ENCODE peak calls at places on chromosomes 6 and 20, in eight cellular contexts. Z is GM06990, Y is lower leg skin, J is RWPE1, A is nephron progenitor cell, R is endodermal cell, S is Caco-2, U is GM12865. D is an unnamed sample.

GRCh38 chr6:139841794-139842215 is 467.4 kb upstream of the CITED2 start:
- DNase-seq in Z (peak; percentile 14), Y (no peak), J (no peak), A (no peak), R (no peak), S (no peak), U (peak; percentile 47), D (no peak)

GRCh38 chr6:159065751-159066329 is 21.0 kb upstream of the TAGAP start:
- DNase-seq in Z (no peak), Y (no peak), J (no peak), A (no peak), R (peak; percentile 31), S (no peak), U (no peak), D (no peak)

GRCh38 chr6:13662651-13663334 is 47.7 kb downstream of the NOL7 start:
- DNase-seq in Z (no peak), Y (no peak), J (no peak), A (no peak), R (no peak), S (no peak), U (no peak), D (no peak)

GRCh38 chr6:18155273-18155863 is at the start of gene KDM1B:
- DNase-seq in Z (peak; percentile 98), Y (peak; percentile 98), J (peak; percentile 99), A (no peak), R (no peak), S (peak; percentile 98), U (peak; percentile 99), D (no peak)

GRCh38 chr6:30759575-30760239 is 15.4 kb upstream of the IER3 start:
- DNase-seq in Z (peak; percentile 41), Y (no peak), J (peak; percentile 68), A (no peak), R (peak; percentile 73), S (peak; percentile 66), U (peak; percentile 42), D (no peak)

GRCh38 chr6:43468240-43468639 is 9.1 kb upstream of the TJAP1 start:
- DNase-seq in Z (no peak), Y (no peak), J (no peak), A (no peak), R (no peak), S (no peak), U (no peak), D (no peak)

GRCh38 chr6:727796-728195 is 34.9 kb upstream of the EXOC2 start:
- DNase-seq in Z (no peak), Y (no peak), J (no peak), A (no peak), R (no peak), S (no peak), U (no peak), D (no peak)

GRCh38 chr6:53827485-53827884 is 32.7 kb downstream of the LRRC1 start:
- DNase-seq in Z (no peak), Y (no peak), J (peak; percentile 46), A (no peak), R (no peak), S (no peak), U (no peak), D (no peak)

GRCh38 chr6:36815962-36816735 is 23.1 kb downstream of the CPNE5 start:
- DNase-seq in Z (no peak), Y (no peak), J (no peak), A (no peak), R (no peak), S (no peak), U (no peak), D (no peak)

GRCh38 chr20:43404880-43405279 is 52.8 kb upstream of the SRSF6 start:
- DNase-seq in Z (peak; percentile 16), Y (no peak), J (peak; percentile 62), A (no peak), R (peak; percentile 83), S (peak; percentile 64), U (peak; percentile 44), D (no peak)

GRCh38 chr6:84361372-84362179 is 134.1 kb upstream of the CEP162 start:
- DNase-seq in Z (peak; percentile 39), Y (no peak), J (no peak), A (no peak), R (no peak), S (no peak), U (no peak), D (no peak)

GRCh38 chr6:7725849-7726415 is at the start of gene BMP6:
- DNase-seq in Z (peak; percentile 76), Y (peak; percentile 81), J (peak; percentile 99), A (peak; percentile 92), R (peak; percentile 97), S (peak; percentile 91), U (peak; percentile 72), D (peak; percentile 76)

GRCh38 chr6:170429457-170429856 is 122.9 kb downstream of the FAM120B start:
- DNase-seq in Z (no peak), Y (no peak), J (no peak), A (no peak), R (peak; percentile 62), S (no peak), U (no peak), D (no peak)

GRCh38 chr20:48568520-48568919 is 259.3 kb downstream of the PREX1 start:
- DNase-seq in Z (no peak), Y (no peak), J (no peak), A (no peak), R (no peak), S (no peak), U (no peak), D (no peak)

GRCh38 chr20:48571945-48572589 is 255.7 kb downstream of the PREX1 start:
- DNase-seq in Z (no peak), Y (no peak), J (no peak), A (no peak), R (no peak), S (no peak), U (no peak), D (no peak)

GRCh38 chr20:48578397-48579098 is 249.3 kb downstream of the PREX1 start:
- DNase-seq in Z (no peak), Y (no peak), J (no peak), A (no peak), R (no peak), S (peak; percentile 45), U (no peak), D (no peak)

GRCh38 chr20:48577557-48577956 is 250.2 kb downstream of the PREX1 start:
- DNase-seq in Z (no peak), Y (no peak), J (no peak), A (no peak), R (no peak), S (no peak), U (no peak), D (no peak)

GRCh38 chr20:48574383-48574782 is 253.4 kb downstream of the PREX1 start:
- DNase-seq in Z (no peak), Y (no peak), J (peak; percentile 55), A (no peak), R (peak; percentile 74), S (peak; percentile 71), U (peak; percentile 24), D (no peak)
- TF ChIP-seq CTCF in Z (no peak), Y (no peak), J (no peak), A (no peak), R (no peak), S (no peak), U (no peak), D (no peak)

DNA sequence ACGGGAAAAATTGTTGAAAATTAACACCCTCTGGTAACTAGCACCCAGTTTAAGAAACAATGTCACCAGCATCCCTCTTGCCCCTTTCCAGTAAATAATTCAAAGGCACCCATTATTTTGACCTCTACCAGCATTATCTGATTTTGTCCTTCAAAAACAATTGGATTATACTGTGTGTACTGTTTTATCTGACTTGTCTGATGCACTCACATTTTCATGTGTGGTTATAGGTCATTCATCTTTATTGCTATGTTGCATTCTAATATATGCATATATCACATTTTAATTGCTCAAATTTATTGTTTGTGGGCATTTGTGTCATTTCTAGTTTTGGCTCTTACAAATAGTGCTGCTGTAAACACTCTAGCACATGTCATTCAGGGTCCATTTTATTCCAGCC is 260.9 kb upstream of the PRDM1 start:
- DNase-seq in Z (no peak), Y (no peak), J (no peak), A (no peak), R (no peak), S (no peak), U (no peak), D (no peak)
- TF ChIP-seq CTCF in Z (no peak), Y (no peak), J (no peak), A (no peak), R (no peak), S (no peak), U (no peak), D (no peak)

GRCh38 chr6:3825331-3825831 is 23.8 kb upstream of the FAM50B start:
- DNase-seq in Z (no peak), Y (peak; percentile 66), J (no peak), A (no peak), R (peak; percentile 91), S (no peak), U (no peak), D (no peak)
- TF ChIP-seq CTCF in Z (no peak), Y (no peak), J (peak; percentile 48), A (no peak), R (peak; percentile 75), S (no peak), U (no peak), D (peak; percentile 10)

GRCh38 chr20:35695245-35695749 is 3.9 kb downstream of the NFS1 start:
- DNase-seq in Z (no peak), Y (peak; percentile 1), J (no peak), A (no peak), R (no peak), S (no peak), U (no peak), D (no peak)
- TF ChIP-seq CTCF in Z (no peak), Y (no peak), J (no peak), A (no peak), R (no peak), S (no peak), U (no peak), D (no peak)

GRCh38 chr20:5933802-5934436 is 16.4 kb downstream of the TRMT6 start:
- DNase-seq in Z (no peak), Y (no peak), J (peak; percentile 36), A (no peak), R (peak; percentile 60), S (peak; percentile 60), U (peak; percentile 49), D (no peak)
- TF ChIP-seq CTCF in Z (peak; percentile 39), Y (no peak), J (peak; percentile 38), A (no peak), R (peak; percentile 64), S (peak; percentile 51), U (peak; percentile 31), D (peak; percentile 12)

GRCh38 chr20:49937023-49937929 is 1.1 kb downstream of the RNF114 start:
- DNase-seq in Z (no peak), Y (no peak), J (peak; percentile 54), A (no peak), R (no peak), S (peak; percentile 55), U (peak; percentile 15), D (no peak)

GRCh38 chr20:49938173-49939163 is 2.3 kb downstream of the RNF114 start:
- DNase-seq in Z (no peak), Y (peak; percentile 35), J (no peak), A (peak; percentile 14), R (no peak), S (no peak), U (no peak), D (no peak)

GRCh38 chr20:49935746-49936152 is 448 bp upstream of the RNF114 start:
- DNase-seq in Z (no peak), Y (no peak), J (no peak), A (no peak), R (no peak), S (no peak), U (no peak), D (no peak)

GRCh38 chr20:49941456-49941855 is 5.3 kb downstream of the RNF114 start:
- DNase-seq in Z (no peak), Y (no peak), J (no peak), A (no peak), R (no peak), S (no peak), U (no peak), D (no peak)

GRCh38 chr20:49936153-49937022 is at the start of gene RNF114:
- DNase-seq in Z (peak; percentile 90), Y (peak; percentile 90), J (peak; percentile 100), A (peak; percentile 97), R (peak; percentile 96), S (peak; percentile 98), U (peak; percentile 95), D (peak; percentile 83)
- TF ChIP-seq CTCF in Z (no peak), Y (no peak), J (no peak), A (no peak), R (no peak), S (peak; percentile 11), U (no peak), D (peak; percentile 9)